ENCODE peak calls at places on chromosomes 11 and 22, in six cellular contexts. J is CD4-positive, alpha-beta T cell; A is foreskin keratinocyte; O is right lobe of liver; L is adrenal gland; S is H9. E is an unnamed sample.

GRCh38 chr11:19615503-19615902 is 97.1 kb upstream of the NAV2 start:
- DNase-seq in J (no peak), A (no peak), O (no peak), L (no peak), S (no peak), E (no peak)

GRCh38 chr11:100810146-100810545 is 123.1 kb downstream of the ARHGAP42 start:
- DNase-seq in J (no peak), A (peak), O (no peak), L (no peak), S (no peak), E (no peak)

GRCh38 chr11:1640076-1640946 is 10.7 kb downstream of the KRTAP5-5 start:
- DNase-seq in J (no peak), A (no peak), O (peak), L (no peak), S (peak), E (no peak)

GRCh38 chr11:121661796-121662508 is 209.2 kb upstream of the SORL1-AS1 start:
- DNase-seq in J (no peak), A (peak), O (no peak), L (no peak), S (no peak), E (no peak)

GRCh38 chr11:128021304-128022006 is 565.9 kb downstream of the ETS1 start:
- DNase-seq in J (no peak), A (no peak), O (peak), L (no peak), S (peak), E (no peak)

GRCh38 chr11:75582935-75583709 is 21.1 kb downstream of the SERPINH1 start:
- DNase-seq in J (peak), A (no peak), O (peak), L (peak), S (peak), E (no peak)

GRCh38 chr22:25404923-25405853 is 159.3 kb upstream of the GRK3 start:
- DNase-seq in J (peak), A (no peak), O (peak), L (peak), S (no peak), E (no peak)

GRCh38 chr11:10261821-10262220 is 32.2 kb downstream of the SBF2 start:
- DNase-seq in J (no peak), A (no peak), O (no peak), L (no peak), S (no peak), E (no peak)

GRCh38 chr22:48960981-48961655 is 866.6 kb downstream of the BRD1 start:
- DNase-seq in J (no peak), A (no peak), O (peak), L (peak), S (peak), E (no peak)

GRCh38 chr11:121687961-121688566 is 235.3 kb upstream of the SORL1-AS1 start:
- DNase-seq in J (no peak), A (no peak), O (no peak), L (no peak), S (peak), E (no peak)

GRCh38 chr11:67584205-67584880 is 731 bp downstream of the GSTP1 start:
- DNase-seq in J (no peak), A (peak), O (peak), L (peak), S (no peak), E (peak)

GRCh38 chr11:96655474-96655873 is 265.7 kb downstream of the JRKL start:
- DNase-seq in J (no peak), A (no peak), O (no peak), L (no peak), S (no peak), E (no peak)

GRCh38 chr11:9214765-9215164 is 50.4 kb downstream of the DENND5A start:
- DNase-seq in J (no peak), A (no peak), O (no peak), L (no peak), S (no peak), E (no peak)

GRCh38 chr11:106697058-106697457 is 321.2 kb downstream of the GUCY1A2 start:
- DNase-seq in J (no peak), A (peak), O (no peak), L (no peak), S (no peak), E (peak)

GRCh38 chr11:2694995-2695939 is 4.5 kb downstream of the KCNQ1OT1 start:
- DNase-seq in J (no peak), A (no peak), O (peak), L (no peak), S (peak), E (no peak)

GRCh38 chr11:64234840-64235379 is 526 bp downstream of the VEGFB start:
- DNase-seq in J (no peak), A (no peak), O (peak), L (no peak), S (no peak), E (no peak)

GRCh38 chr22:29631725-29632124 is 28.3 kb downstream of the NF2 start:
- DNase-seq in J (no peak), A (no peak), O (no peak), L (no peak), S (no peak), E (no peak)
- H3K27ac ChIP-seq in J (no peak), A (no peak), O (no peak), L (no peak), S (no peak), E (no peak)

GRCh38 chr22:31344369-31345330 is 1.5 kb downstream of the PATZ1 start:
- DNase-seq in J (no peak), A (peak), O (peak), L (peak), S (peak), E (no peak)
- H3K27ac ChIP-seq in J (peak), A (no peak), O (no peak), L (peak), S (peak), E (peak)

GRCh38 chr22:42437488-42438292 is 5.5 kb upstream of the NFAM1 start:
- DNase-seq in J (peak), A (peak), O (peak), L (peak), S (peak), E (no peak)

GRCh38 chr22:42440728-42441127 is 8.5 kb upstream of the NFAM1 start:
- DNase-seq in J (no peak), A (no peak), O (no peak), L (no peak), S (no peak), E (no peak)

GRCh38 chr22:42438293-42438650 is 6.1 kb upstream of the NFAM1 start:
- DNase-seq in J (no peak), A (no peak), O (no peak), L (no peak), S (peak), E (no peak)

GRCh38 chr22:42439821-42440674 is 7.8 kb upstream of the NFAM1 start:
- DNase-seq in J (no peak), A (no peak), O (no peak), L (peak), S (no peak), E (no peak)

GRCh38 chr22:42439021-42439420 is 6.8 kb upstream of the NFAM1 start:
- DNase-seq in J (no peak), A (no peak), O (no peak), L (no peak), S (no peak), E (no peak)
- H3K27ac ChIP-seq in J (no peak), A (no peak), O (no peak), L (no peak), S (no peak), E (no peak)

GRCh38 chr22:17898375-17898774 is 124.1 kb upstream of the BID start:
- DNase-seq in J (no peak), A (no peak), O (no peak), L (no peak), S (no peak), E (no peak)
- H3K27ac ChIP-seq in J (no peak), A (no peak), O (peak), L (no peak), S (no peak), E (no peak)

DNA sequence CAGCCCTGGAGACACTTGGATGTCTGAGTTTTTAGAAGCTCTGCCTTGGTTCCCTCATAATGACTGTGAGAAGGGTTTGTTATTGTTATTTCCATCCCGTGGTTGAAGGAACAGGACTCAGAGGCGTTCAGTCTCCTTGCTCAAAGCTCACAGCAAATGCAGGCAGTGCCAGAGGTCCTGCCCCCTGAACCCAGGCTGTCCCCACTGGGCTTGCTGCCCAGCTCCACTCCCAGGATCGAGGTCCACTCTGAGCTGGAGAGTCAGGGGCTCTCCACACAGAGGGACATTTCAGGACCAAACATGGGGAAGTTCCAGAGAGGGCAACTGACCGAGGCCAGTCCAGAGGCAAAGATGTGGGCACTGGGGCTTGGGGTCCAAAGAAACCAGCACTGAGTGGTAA is 14.8 kb downstream of the FGF4 start:
- DNase-seq in J (no peak), A (no peak), O (peak), L (no peak), S (no peak), E (no peak)
- H3K27ac ChIP-seq in J (no peak), A (no peak), O (no peak), L (no peak), S (no peak), E (no peak)

GRCh38 chr11:15159085-15159484 is 44.4 kb downstream of the INSC start:
- DNase-seq in J (no peak), A (peak), O (no peak), L (no peak), S (peak), E (no peak)
- H3K27ac ChIP-seq in J (no peak), A (no peak), O (no peak), L (no peak), S (no peak), E (peak)

DNA sequence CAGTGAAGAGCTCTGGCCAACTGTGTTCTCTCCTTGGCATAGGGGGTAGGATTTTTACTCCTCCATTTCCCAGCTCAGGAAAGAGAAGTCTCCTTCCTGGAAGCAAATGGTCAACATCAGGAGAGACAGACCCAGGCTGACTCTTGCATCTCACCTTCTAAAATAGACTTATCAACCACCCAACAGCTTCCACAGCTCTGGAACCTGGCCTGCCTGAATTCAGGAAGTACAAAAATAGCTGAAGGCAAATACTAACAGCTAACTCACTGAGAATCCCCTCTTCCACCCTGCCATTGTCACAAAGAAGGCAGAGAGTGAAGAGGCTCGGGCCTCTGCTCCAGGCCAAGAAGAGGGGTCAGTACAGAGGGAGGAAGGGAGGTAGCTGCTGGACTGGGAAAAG is 213.6 kb downstream of the NXPE2 start:
- DNase-seq in J (no peak), A (no peak), O (no peak), L (no peak), S (no peak), E (no peak)
- H3K27ac ChIP-seq in J (no peak), A (no peak), O (no peak), L (no peak), S (no peak), E (no peak)

E was measured in epithelial cell of prostate.